ENCODE peak calls at places on chromosomes 4 and X, in ten cellular contexts. H, X, E, I, U, W, B, P, A and J are unnamed samples.

GRCh38 chrX:130770615-130771014 is 132.4 kb downstream of the ENOX2 start:
- DNase-seq in H (no peak), X (no peak), E (no peak), I (no peak), U (peak), W (peak), B (no peak), P (peak), A (no peak), J (no peak)

GRCh38 chr4:6367313-6367945 is 97.8 kb downstream of the WFS1 start:
- DNase-seq in H (no peak), X (no peak), E (no peak), I (no peak), U (no peak), W (no peak), B (no peak), P (no peak), A (no peak), J (no peak)

GRCh38 chrX:122113376-122113775 is 1066.0 kb downstream of the GLUD2 start:
- DNase-seq in H (no peak), X (no peak), E (no peak), I (no peak), U (no peak), W (no peak), B (no peak), P (no peak), A (no peak), J (peak)

GRCh38 chrX:121000589-121000988 is 15.0 kb upstream of the CT47A1 start:
- DNase-seq in H (no peak), X (no peak), E (no peak), I (no peak), U (peak), W (no peak), B (no peak), P (peak), A (no peak), J (no peak)

GRCh38 chrX:144738246-144738645 is 509.1 kb upstream of the SPANXN1 start:
- DNase-seq in H (no peak), X (no peak), E (no peak), I (no peak), U (no peak), W (no peak), B (no peak), P (no peak), A (no peak), J (no peak)

GRCh38 chr4:164894725-164895124 is 17.7 kb downstream of the APELA start:
- DNase-seq in H (no peak), X (no peak), E (no peak), I (no peak), U (no peak), W (no peak), B (no peak), P (no peak), A (no peak), J (no peak)

GRCh38 chr4:149972407-149972806 is 105.8 kb upstream of the DCLK2 start:
- DNase-seq in H (no peak), X (no peak), E (no peak), I (no peak), U (peak), W (peak), B (no peak), P (no peak), A (no peak), J (no peak)

GRCh38 chr4:633406-633805 is 8.0 kb downstream of the PDE6B start:
- DNase-seq in H (no peak), X (no peak), E (no peak), I (no peak), U (no peak), W (no peak), B (no peak), P (no peak), A (no peak), J (no peak)

GRCh38 chr4:103032575-103032974 is 13.1 kb upstream of the SLC9B1 start:
- DNase-seq in H (no peak), X (no peak), E (no peak), I (no peak), U (peak), W (peak), B (peak), P (peak), A (no peak), J (peak)

GRCh38 chr4:110808371-110808878 is 185.5 kb upstream of the PITX2 start:
- DNase-seq in H (no peak), X (peak), E (no peak), I (no peak), U (peak), W (peak), B (no peak), P (peak), A (no peak), J (no peak)

GRCh38 chr4:25922812-25923369 is 8.9 kb downstream of the SMIM20 start:
- DNase-seq in H (no peak), X (no peak), E (no peak), I (no peak), U (no peak), W (no peak), B (no peak), P (no peak), A (no peak), J (no peak)

GRCh38 chr4:118969359-118969758 is 80.7 kb downstream of the SYNPO2 start:
- DNase-seq in H (no peak), X (no peak), E (no peak), I (no peak), U (peak), W (peak), B (peak), P (peak), A (no peak), J (peak)

GRCh38 chr4:160143574-160143973 is 1040.7 kb downstream of the RAPGEF2 start:
- DNase-seq in H (no peak), X (no peak), E (no peak), I (no peak), U (no peak), W (no peak), B (no peak), P (no peak), A (no peak), J (no peak)

GRCh38 chrX:18698762-18699650 is 8.4 kb upstream of the PPEF1 start:
- DNase-seq in H (no peak), X (no peak), E (no peak), I (no peak), U (peak), W (no peak), B (no peak), P (peak), A (no peak), J (no peak)

GRCh38 chr4:105189855-105190650 is 43.4 kb downstream of the TET2 start:
- DNase-seq in H (no peak), X (no peak), E (no peak), I (no peak), U (no peak), W (no peak), B (no peak), P (no peak), A (no peak), J (no peak)

GRCh38 chr4:150215601-150216000 is 137.4 kb downstream of the DCLK2 start:
- DNase-seq in H (no peak), X (no peak), E (no peak), I (no peak), U (no peak), W (no peak), B (no peak), P (no peak), A (no peak), J (no peak)

GRCh38 chr4:104491826-104492771 is 2.6 kb downstream of the CXXC4 start:
- DNase-seq in H (no peak), X (no peak), E (no peak), I (no peak), U (peak), W (no peak), B (no peak), P (peak), A (no peak), J (peak)

GRCh38 chrX:3548743-3549441 is 164.6 kb downstream of the PRKX start:
- DNase-seq in H (no peak), X (no peak), E (no peak), I (no peak), U (peak), W (peak), B (no peak), P (peak), A (no peak), J (no peak)

GRCh38 chr4:48205092-48205491 is 64.5 kb downstream of the TEC start:
- DNase-seq in H (no peak), X (no peak), E (peak), I (no peak), U (peak), W (peak), B (no peak), P (no peak), A (no peak), J (no peak)

GRCh38 chr4:135201081-135201480 is 999.5 kb upstream of the PABPC4L start:
- DNase-seq in H (no peak), X (no peak), E (no peak), I (no peak), U (no peak), W (peak), B (no peak), P (peak), A (no peak), J (no peak)

GRCh38 chrX:111040377-111041017 is 55.5 kb upstream of the PAK3 start:
- DNase-seq in H (no peak), X (no peak), E (no peak), I (no peak), U (no peak), W (peak), B (no peak), P (peak), A (no peak), J (no peak)

GRCh38 chr4:57206172-57206571 is 96.0 kb upstream of the IGFBP7 start:
- DNase-seq in H (no peak), X (no peak), E (no peak), I (no peak), U (no peak), W (no peak), B (no peak), P (no peak), A (no peak), J (no peak)